ENCODE peak calls at places on chromosomes 2 and 18, in six cellular contexts. K is brain microvascular endothelial cell, L is T-helper 2 cell, U is T-cell, Q is T-helper 9 cell, X is PC-3. Y is an unnamed sample.

GRCh38 chr2:172082105-172082943 is 3.0 kb upstream of the DLX1 start:
- DNase-seq in K (no peak), L (no peak), U (no peak), Q (no peak), X (no peak), Y (peak)

GRCh38 chr18:76347341-76347740 is 147.7 kb downstream of the ZNF516 start:
- DNase-seq in K (no peak), L (no peak), U (no peak), Q (no peak), X (no peak), Y (no peak)

GRCh38 chr18:55706893-55707292 is 118.9 kb upstream of the TCF4 start:
- DNase-seq in K (peak), L (no peak), U (no peak), Q (no peak), X (no peak), Y (peak)

GRCh38 chr18:32289480-32290075 is 99.7 kb downstream of the MEP1B start:
- DNase-seq in K (peak), L (no peak), U (peak), Q (no peak), X (peak), Y (peak)

GRCh38 chr2:133424876-133425275 is 143.4 kb downstream of the NCKAP5 start:
- DNase-seq in K (no peak), L (no peak), U (no peak), Q (no peak), X (no peak), Y (no peak)

GRCh38 chr2:67824196-67824595 is 238.6 kb downstream of the C1D start:
- DNase-seq in K (no peak), L (no peak), U (no peak), Q (no peak), X (peak), Y (no peak)

GRCh38 chr2:27264753-27265535 is 2.1 kb upstream of the SLC30A3 start:
- DNase-seq in K (peak), L (peak), U (peak), Q (peak), X (peak), Y (peak)

GRCh38 chr18:55404811-55405654 is 183.0 kb downstream of the TCF4 start:
- DNase-seq in K (no peak), L (no peak), U (no peak), Q (no peak), X (no peak), Y (peak)

GRCh38 chr18:48931680-48932461 is 18.9 kb downstream of the SMAD7 start:
- DNase-seq in K (no peak), L (no peak), U (no peak), Q (no peak), X (no peak), Y (no peak)

GRCh38 chr2:20071397-20072383 is 20.3 kb upstream of the LAPTM4A start:
- DNase-seq in K (peak), L (no peak), U (no peak), Q (no peak), X (peak), Y (peak)

GRCh38 chr2:115414461-115414860 is 972.0 kb downstream of the DPP10 start:
- DNase-seq in K (no peak), L (no peak), U (no peak), Q (no peak), X (no peak), Y (no peak)

GRCh38 chr2:174086708-174087107 is 121.5 kb upstream of the SP3 start:
- DNase-seq in K (no peak), L (no peak), U (no peak), Q (no peak), X (no peak), Y (no peak)

GRCh38 chr2:24682357-24682756 is 110.8 kb downstream of the PTRHD1 start:
- DNase-seq in K (no peak), L (no peak), U (no peak), Q (no peak), X (no peak), Y (no peak)

GRCh38 chr18:59056706-59057492 is 82.8 kb upstream of the SEC11C start:
- DNase-seq in K (peak), L (no peak), U (peak), Q (no peak), X (peak), Y (peak)

GRCh38 chr18:48877941-48878340 is 72.8 kb downstream of the SMAD7 start:
- DNase-seq in K (no peak), L (no peak), U (no peak), Q (no peak), X (no peak), Y (no peak)

GRCh38 chr2:217090024-217090473 is 230.2 kb upstream of the TNP1 start:
- DNase-seq in K (no peak), L (no peak), U (no peak), Q (no peak), X (no peak), Y (no peak)

GRCh38 chr2:204849887-204850286 is 304.6 kb downstream of the PARD3B start:
- DNase-seq in K (no peak), L (no peak), U (no peak), Q (no peak), X (peak), Y (no peak)

GRCh38 chr2:99710720-99711612 is 221.1 kb upstream of the REV1 start:
- DNase-seq in K (no peak), L (no peak), U (no peak), Q (no peak), X (no peak), Y (no peak)

GRCh38 chr2:208269091-208269490 is 3.0 kb downstream of the PIKFYVE start:
- DNase-seq in K (no peak), L (no peak), U (no peak), Q (no peak), X (no peak), Y (no peak)

GRCh38 chr2:167861574-167862193 is 385.7 kb downstream of the STK39 start:
- DNase-seq in K (no peak), L (no peak), U (no peak), Q (no peak), X (no peak), Y (no peak)

GRCh38 chr18:21897811-21898210 is 157.2 kb downstream of the MIB1 start:
- DNase-seq in K (peak), L (no peak), U (no peak), Q (no peak), X (peak), Y (peak)

GRCh38 chr2:73984203-73984921 is at the start of gene TET3:
- DNase-seq in K (no peak), L (no peak), U (peak), Q (peak), X (peak), Y (no peak)

GRCh38 chr2:240287011-240287410 is 146.6 kb upstream of the OTOS start:
- DNase-seq in K (no peak), L (no peak), U (no peak), Q (no peak), X (no peak), Y (no peak)

GRCh38 chr18:23884712-23885375 is 129.7 kb upstream of the TTC39C start:
- DNase-seq in K (no peak), L (no peak), U (no peak), Q (no peak), X (no peak), Y (no peak)

GRCh38 chr2:29046321-29046720 is 28.0 kb downstream of the PCARE start:
- DNase-seq in K (no peak), L (no peak), U (no peak), Q (no peak), X (no peak), Y (no peak)

GRCh38 chr18:64474279-64474678 is 325.4 kb upstream of the LINC00305 start:
- DNase-seq in K (no peak), L (no peak), U (no peak), Q (no peak), X (no peak), Y (no peak)

GRCh38 chr2:236483102-236483501 is 86.5 kb upstream of the ACKR3 start:
- DNase-seq in K (no peak), L (no peak), U (no peak), Q (no peak), X (no peak), Y (no peak)

GRCh38 chr2:231399853-231400667 is 4.5 kb downstream of the B3GNT7 start:
- DNase-seq in K (no peak), L (no peak), U (no peak), Q (no peak), X (peak), Y (no peak)

GRCh38 chr2:64202206-64202864 is 58.1 kb upstream of the PELI1 start:
- DNase-seq in K (peak), L (no peak), U (no peak), Q (no peak), X (peak), Y (peak)

GRCh38 chr18:36158261-36158867 is 28.7 kb downstream of the ELP2 start:
- DNase-seq in K (peak), L (no peak), U (no peak), Q (no peak), X (no peak), Y (peak)

GRCh38 chr2:200575957-200576356 is 9.9 kb upstream of the AOX1 start:
- DNase-seq in K (no peak), L (no peak), U (no peak), Q (no peak), X (peak), Y (no peak)

GRCh38 chr18:11183621-11184020 is 34.3 kb upstream of the PIEZO2 start:
- DNase-seq in K (no peak), L (no peak), U (no peak), Q (no peak), X (no peak), Y (no peak)

GRCh38 chr2:189580662-189581353 is at the start of gene SLC40A1:
- DNase-seq in K (peak), L (peak), U (peak), Q (peak), X (peak), Y (peak)

GRCh38 chr2:177239934-177240600 is 24.5 kb downstream of the NFE2L2 start:
- DNase-seq in K (no peak), L (no peak), U (peak), Q (no peak), X (peak), Y (peak)

Y was measured in fibroblast of gingiva.